ENCODE peak calls at places on chromosome 6, in seven cellular contexts. K is CD8-positive, alpha-beta T cell; R is tibial nerve; H is H9; E is small intestine; Z is aorta; Q is HCT116. N is an unnamed sample.
A peak's percentile ranks its signal among the peaks of the same experiment; 100 is the strongest.

GRCh38 chr6:47631248-47632196 is 66.9 kb upstream of the ADGRF4 start:
- DNase-seq in K (no peak), R (no peak), H (no peak), E (peak; percentile 52), Z (no peak), Q (peak; percentile 55), N (no peak)

GRCh38 chr6:4102687-4103244 is 23.8 kb upstream of the FAM217A start:
- DNase-seq in K (no peak), R (no peak), H (no peak), E (no peak), Z (no peak), Q (no peak), N (no peak)

GRCh38 chr6:13397359-13398080 is 69.2 kb upstream of the TBC1D7 start:
- DNase-seq in K (no peak), R (no peak), H (no peak), E (peak; percentile 67), Z (no peak), Q (no peak), N (no peak)

GRCh38 chr6:44629636-44630035 is 242.1 kb downstream of the CDC5L start:
- DNase-seq in K (no peak), R (no peak), H (no peak), E (no peak), Z (no peak), Q (no peak), N (no peak)

GRCh38 chr6:1662532-1662931 is 52.8 kb downstream of the FOXC1 start:
- DNase-seq in K (no peak), R (no peak), H (no peak), E (no peak), Z (no peak), Q (no peak), N (no peak)

GRCh38 chr6:92196320-92196719 is 1223.0 kb downstream of the EPHA7 start:
- DNase-seq in K (no peak), R (no peak), H (no peak), E (no peak), Z (no peak), Q (no peak), N (no peak)

GRCh38 chr6:2956930-2957329 is 14.4 kb downstream of the SERPINB6 start:
- DNase-seq in K (no peak), R (no peak), H (no peak), E (no peak), Z (no peak), Q (no peak), N (no peak)

GRCh38 chr6:31859923-31860322 is 2.7 kb downstream of the NEU1 start:
- DNase-seq in K (no peak), R (no peak), H (no peak), E (no peak), Z (no peak), Q (no peak), N (no peak)

GRCh38 chr6:27752038-27752885 is 159.9 kb downstream of the OR2B2 start:
- DNase-seq in K (peak; percentile 43), R (no peak), H (peak; percentile 67), E (peak; percentile 90), Z (peak; percentile 56), Q (peak; percentile 81), N (peak; percentile 28)

DNA sequence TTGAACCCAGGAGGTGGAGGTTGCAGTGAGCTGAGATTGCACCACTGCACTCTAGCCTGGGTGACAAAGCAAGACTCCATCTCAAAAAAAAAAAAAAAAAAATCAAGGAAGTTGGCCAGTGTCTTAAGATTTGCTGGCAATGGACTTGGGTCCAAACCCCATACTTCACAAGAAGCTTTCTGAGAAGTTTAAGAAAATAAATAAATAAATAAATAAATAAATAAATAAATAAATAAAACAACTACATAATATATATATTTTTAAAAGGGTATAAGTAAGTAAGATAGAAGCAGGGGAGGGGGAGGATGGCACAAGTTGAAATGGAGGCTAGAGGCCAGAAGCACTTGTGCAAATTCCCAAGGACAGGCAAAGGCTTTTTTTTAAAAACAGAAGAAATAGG is 287.8 kb downstream of the ALDH8A1 start:
- DNase-seq in K (no peak), R (no peak), H (no peak), E (no peak), Z (no peak), Q (no peak), N (no peak)
- H3K27ac ChIP-seq in K (no peak overlapping the region), R (no peak overlapping the region), H (no peak overlapping the region), E (no peak overlapping the region), Z (no peak overlapping the region), Q (no peak overlapping the region), N (no peak overlapping the region)

DNA sequence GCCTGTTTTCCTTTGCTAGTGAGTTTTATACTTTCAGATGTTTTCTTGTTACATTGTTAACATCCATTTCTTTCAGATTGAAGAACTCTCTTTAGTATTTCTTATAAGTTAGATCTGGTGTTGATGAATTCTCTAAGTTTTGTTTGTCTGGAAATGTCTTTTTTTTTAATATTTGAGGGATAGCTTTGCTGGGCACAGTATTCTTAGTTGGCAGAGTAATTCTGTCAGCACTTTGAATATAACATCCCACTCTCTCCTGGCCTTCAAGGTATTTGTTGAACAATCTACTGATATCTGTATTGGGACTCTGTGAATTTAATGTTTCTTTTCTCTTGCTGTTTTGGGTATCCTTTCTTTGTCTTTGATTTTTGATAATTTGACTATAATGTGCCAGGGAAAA is 79.4 kb upstream of the UST start:
- DNase-seq in K (no peak), R (no peak), H (no peak), E (no peak), Z (no peak), Q (no peak), N (no peak)
- H3K9me3 ChIP-seq in K (no peaks in the 10 kb centered on the region), R (peaks cover 66% of the 10 kb centered on the region), H (no peaks in the 10 kb centered on the region), E (no peaks in the 10 kb centered on the region), Z (peaks cover 2% of the 10 kb centered on the region), Q (no peaks in the 10 kb centered on the region), N (peaks cover 18% of the 10 kb centered on the region)

GRCh38 chr6:45987866-45988265 is 27.8 kb downstream of the CLIC5 start:
- DNase-seq in K (no peak), R (no peak), H (no peak), E (peak; percentile 91), Z (no peak), Q (no peak), N (no peak)

GRCh38 chr6:45986746-45987274 is 28.9 kb downstream of the CLIC5 start:
- DNase-seq in K (no peak), R (no peak), H (no peak), E (no peak), Z (no peak), Q (no peak), N (peak; percentile 63)

GRCh38 chr6:45991189-45991588 is 24.5 kb downstream of the CLIC5 start:
- DNase-seq in K (no peak), R (no peak), H (peak; percentile 38), E (no peak), Z (no peak), Q (no peak), N (no peak)

GRCh38 chr6:45988635-45989034 is 27.0 kb downstream of the CLIC5 start:
- DNase-seq in K (no peak), R (no peak), H (peak; percentile 34), E (no peak), Z (no peak), Q (no peak), N (peak; percentile 86)

DNA sequence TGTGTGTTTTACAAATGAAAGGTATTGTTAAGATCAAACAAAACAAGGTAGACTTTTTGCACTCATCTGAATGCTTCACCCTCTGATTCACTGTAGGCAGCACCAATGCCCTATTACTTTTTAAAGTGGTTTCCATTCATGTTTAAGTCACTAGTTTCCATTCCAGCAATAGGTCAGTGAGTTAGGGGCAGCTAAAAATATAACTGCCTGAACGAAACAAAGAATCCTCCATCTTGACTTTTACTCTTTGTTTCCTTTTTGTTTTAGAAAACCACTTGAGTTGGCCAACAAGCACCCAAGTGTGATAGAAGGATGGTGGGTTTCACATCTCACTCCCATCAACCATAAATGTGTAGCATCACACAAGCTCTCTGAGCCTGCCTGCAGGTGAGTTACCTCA is 25.5 kb downstream of the CLIC5 start:
- DNase-seq in K (no peak), R (no peak), H (no peak), E (no peak), Z (no peak), Q (no peak), N (no peak)
- H3K4me1 ChIP-seq in K (no peaks in the 10 kb centered on the region), R (peaks cover 4% of the 10 kb centered on the region), H (no peaks in the 10 kb centered on the region), E (peaks cover 2% of the 10 kb centered on the region), Z (no peaks in the 10 kb centered on the region), Q (peaks cover 23% of the 10 kb centered on the region), N (peaks cover 80% of the 10 kb centered on the region)

GRCh38 chr6:42391441-42391840 is 60.3 kb downstream of the TRERF1 start:
- DNase-seq in K (no peak), R (no peak), H (no peak), E (no peak), Z (no peak), Q (no peak), N (no peak)

GRCh38 chr6:42392871-42393270 is 58.9 kb downstream of the TRERF1 start:
- DNase-seq in K (no peak), R (no peak), H (no peak), E (no peak), Z (no peak), Q (no peak), N (no peak)

GRCh38 chr6:42388046-42388445 is 63.7 kb downstream of the TRERF1 start:
- DNase-seq in K (no peak), R (no peak), H (no peak), E (no peak), Z (no peak), Q (no peak), N (no peak)

GRCh38 chr6:42393339-42393738 is 58.4 kb downstream of the TRERF1 start:
- DNase-seq in K (no peak), R (no peak), H (no peak), E (peak; percentile 87), Z (no peak), Q (no peak), N (no peak)

DNA sequence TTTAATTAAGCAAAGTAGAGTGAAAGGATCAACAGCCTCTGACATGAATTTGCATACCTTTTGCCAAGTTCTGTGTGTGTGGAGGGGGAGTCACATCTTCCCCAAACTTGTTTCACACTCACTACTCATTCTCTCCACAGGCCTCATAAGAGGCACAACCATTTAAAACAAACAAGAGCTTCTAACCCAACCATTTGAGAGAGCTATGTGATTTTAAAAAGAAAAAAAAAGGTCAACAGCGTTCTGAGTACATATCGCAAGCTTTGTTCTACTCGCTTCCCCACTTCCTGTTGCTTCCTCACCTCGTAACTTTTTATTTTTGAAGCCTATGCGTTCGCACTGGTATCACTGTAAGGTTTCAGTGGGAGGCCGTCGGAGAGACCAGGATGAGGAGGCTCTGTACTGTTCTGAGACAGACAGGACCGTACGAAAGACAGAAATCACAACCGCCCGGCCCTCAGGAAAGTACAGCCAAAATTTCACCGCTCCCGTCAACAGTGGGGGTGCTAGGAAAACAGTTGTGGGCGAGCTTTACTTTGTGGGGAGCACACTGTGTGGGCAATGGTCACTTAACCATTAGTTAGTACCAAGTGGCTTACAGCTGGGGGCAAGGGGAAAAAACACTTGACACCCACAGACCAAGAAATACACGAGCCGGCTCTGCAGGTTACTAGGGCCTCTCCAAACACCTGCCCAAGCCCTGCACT is 61.3 kb downstream of the TRERF1 start:
- DNase-seq in K (peak; percentile 59), R (no peak), H (no peak), E (peak; percentile 54), Z (no peak), Q (no peak), N (no peak)
- H3K27ac ChIP-seq in K (peak overlapping the region; percentile 74), R (peak overlapping the region; percentile 52), H (no peak overlapping the region), E (peak overlapping the region; percentile 74), Z (no peak overlapping the region), Q (no peak overlapping the region), N (no peak overlapping the region)

DNA sequence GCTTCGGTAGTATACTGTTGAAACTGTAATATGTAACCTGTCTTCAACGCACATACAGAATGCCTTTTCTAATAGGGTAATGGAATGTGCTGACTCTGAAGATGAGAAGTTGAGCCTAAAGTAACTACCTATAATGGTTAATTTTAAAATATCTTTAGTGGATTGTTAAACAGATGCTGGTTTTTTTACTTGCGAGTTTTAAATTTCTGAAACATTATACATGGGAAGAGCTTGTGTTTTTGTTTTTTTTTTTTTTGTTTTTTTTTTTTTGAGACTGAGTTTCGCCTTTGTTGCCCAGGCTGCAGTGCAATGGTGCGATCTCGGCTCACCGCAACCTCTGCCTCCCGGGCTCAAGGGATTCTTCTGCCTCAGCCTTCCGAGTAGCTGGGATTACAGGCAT is 166.9 kb downstream of the JARID2 start:
- DNase-seq in K (no peak), R (no peak), H (no peak), E (no peak), Z (no peak), Q (no peak), N (no peak)
- H3K9me3 ChIP-seq in K (no peaks in the 10 kb centered on the region), R (no peaks in the 10 kb centered on the region), H (no peaks in the 10 kb centered on the region), E (no peaks in the 10 kb centered on the region), Z (no peaks in the 10 kb centered on the region), Q (no peaks in the 10 kb centered on the region), N (no peaks in the 10 kb centered on the region)

N was measured in psoas muscle.